ENCODE peak calls at places on chromosomes 11 and 22, in five cellular contexts. One of them, this sample, is unnamed.

GRCh38 chr11:31882951-31883392 is 71.8 kb upstream of the PAX6 start:
- DNase-seq in HepG2: no peak
- DNase-seq in K562: no peak
- DNase-seq in stomach: no peak
- DNase-seq in GM12878: no peak
- DNase-seq in this sample: no peak

GRCh38 chr11:109877043-109877442 is 216.1 kb upstream of the ZC3H12C start:
- DNase-seq in HepG2: no peak
- DNase-seq in K562: no peak
- DNase-seq in stomach: no peak
- DNase-seq in GM12878: no peak
- DNase-seq in this sample: no peak

GRCh38 chr11:113562981-113563461 is 87.8 kb upstream of the DRD2 start:
- DNase-seq in HepG2: no peak
- DNase-seq in K562: no peak
- DNase-seq in stomach: no peak
- DNase-seq in GM12878: no peak
- DNase-seq in this sample: no peak

GRCh38 chr11:68043349-68044144 is 4.7 kb downstream of the TCIRG1 start:
- DNase-seq in HepG2: no peak
- DNase-seq in K562: peak
- DNase-seq in stomach: no peak
- DNase-seq in GM12878: no peak
- DNase-seq in this sample: peak

GRCh38 chr22:48819232-48819631 is 1008.4 kb downstream of the BRD1 start:
- DNase-seq in HepG2: no peak
- DNase-seq in K562: no peak
- DNase-seq in stomach: no peak
- DNase-seq in GM12878: no peak
- DNase-seq in this sample: peak

GRCh38 chr11:132886335-132886734 is 646.0 kb downstream of the OPCML start:
- DNase-seq in HepG2: no peak
- DNase-seq in K562: no peak
- DNase-seq in stomach: no peak
- DNase-seq in GM12878: no peak
- DNase-seq in this sample: no peak

GRCh38 chr22:50702821-50703725 is 30.4 kb downstream of the SHANK3 start:
- DNase-seq in HepG2: no peak
- DNase-seq in K562: peak
- DNase-seq in stomach: no peak
- DNase-seq in GM12878: no peak
- DNase-seq in this sample: peak

GRCh38 chr11:123536690-123537437 is 106.8 kb downstream of the GRAMD1B start:
- DNase-seq in HepG2: no peak
- DNase-seq in K562: no peak
- DNase-seq in stomach: no peak
- DNase-seq in GM12878: no peak
- DNase-seq in this sample: no peak

GRCh38 chr11:12087075-12087775 is 23.2 kb upstream of the MICAL2 start:
- DNase-seq in HepG2: no peak
- DNase-seq in K562: peak
- DNase-seq in stomach: no peak
- DNase-seq in GM12878: no peak
- DNase-seq in this sample: peak

GRCh38 chr11:8906629-8907028 is 4.4 kb upstream of the AKIP1 start:
- DNase-seq in HepG2: no peak
- DNase-seq in K562: no peak
- DNase-seq in stomach: no peak
- DNase-seq in GM12878: no peak
- DNase-seq in this sample: no peak
- TF ChIP-seq POLR2AphosphoS5 in HepG2: no peak
- TF ChIP-seq POLR2AphosphoS5 in K562: no peak
- TF ChIP-seq POLR2AphosphoS5 in stomach: no peak
- TF ChIP-seq POLR2AphosphoS5 in GM12878: no peak
- TF ChIP-seq POLR2AphosphoS5 in this sample: no peak

GRCh38 chr11:6234314-6235031 is at the start of gene FHIP1B:
- DNase-seq in HepG2: peak
- DNase-seq in K562: peak
- DNase-seq in stomach: peak
- DNase-seq in GM12878: peak
- DNase-seq in this sample: peak
- TF ChIP-seq POLR2A in HepG2: no peak
- TF ChIP-seq POLR2A in K562: peak
- TF ChIP-seq POLR2A in stomach: no peak
- TF ChIP-seq POLR2A in GM12878: peak
- TF ChIP-seq POLR2A in this sample: peak

GRCh38 chr11:108324587-108324986 is 101.7 kb downstream of the ATM start:
- DNase-seq in HepG2: no peak
- DNase-seq in K562: no peak
- DNase-seq in stomach: no peak
- DNase-seq in GM12878: no peak
- DNase-seq in this sample: no peak
- TF ChIP-seq POLR2AphosphoS5 in HepG2: no peak
- TF ChIP-seq POLR2AphosphoS5 in K562: no peak
- TF ChIP-seq POLR2AphosphoS5 in stomach: no peak
- TF ChIP-seq POLR2AphosphoS5 in GM12878: no peak
- TF ChIP-seq POLR2AphosphoS5 in this sample: no peak

GRCh38 chr11:100095809-100096208 is 591.3 kb upstream of the ARHGAP42 start:
- DNase-seq in HepG2: no peak
- DNase-seq in K562: no peak
- DNase-seq in stomach: no peak
- DNase-seq in GM12878: no peak
- DNase-seq in this sample: no peak

GRCh38 chr11:100094121-100094865 is 592.8 kb upstream of the ARHGAP42 start:
- DNase-seq in HepG2: no peak
- DNase-seq in K562: no peak
- DNase-seq in stomach: no peak
- DNase-seq in GM12878: no peak
- DNase-seq in this sample: no peak

GRCh38 chr11:100098560-100098959 is 588.5 kb upstream of the ARHGAP42 start:
- DNase-seq in HepG2: no peak
- DNase-seq in K562: no peak
- DNase-seq in stomach: no peak
- DNase-seq in GM12878: no peak
- DNase-seq in this sample: no peak
- TF ChIP-seq POLR2A in HepG2: no peak
- TF ChIP-seq POLR2A in K562: no peak
- TF ChIP-seq POLR2A in stomach: no peak
- TF ChIP-seq POLR2A in GM12878: no peak
- TF ChIP-seq POLR2A in this sample: no peak

DNA sequence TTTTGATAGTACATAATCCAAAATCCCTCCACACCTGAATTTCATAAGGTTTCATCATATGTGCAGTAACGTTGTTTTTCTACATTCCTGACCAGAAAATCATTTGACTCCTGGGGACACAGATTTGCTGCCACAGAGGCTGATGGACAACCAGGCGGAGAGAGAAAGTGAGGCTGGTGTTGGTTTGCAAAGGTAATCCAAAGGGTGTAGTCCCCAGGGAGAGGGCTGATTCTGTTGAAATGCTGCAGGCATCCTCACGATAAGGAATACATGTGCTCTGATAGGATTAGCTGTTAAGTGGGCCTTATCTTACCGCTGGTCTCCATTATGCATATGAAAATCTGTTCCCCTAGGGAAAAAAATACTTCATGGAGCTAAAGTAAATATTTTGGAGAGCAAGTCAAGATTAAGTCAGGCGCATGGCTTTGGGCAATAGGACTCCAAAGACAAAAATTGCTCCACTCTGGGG is 8.1 kb downstream of the APOL6 start:
- DNase-seq in HepG2: no peak
- DNase-seq in K562: no peak
- DNase-seq in stomach: no peak
- DNase-seq in GM12878: no peak
- DNase-seq in this sample: no peak
- TF ChIP-seq POLR2AphosphoS5 in HepG2: no peak
- TF ChIP-seq POLR2AphosphoS5 in K562: no peak
- TF ChIP-seq POLR2AphosphoS5 in stomach: no peak
- TF ChIP-seq POLR2AphosphoS5 in GM12878: no peak
- TF ChIP-seq POLR2AphosphoS5 in this sample: no peak

GRCh38 chr11:13214276-13214865 is 63.2 kb upstream of the BMAL1 start:
- DNase-seq in HepG2: no peak
- DNase-seq in K562: no peak
- DNase-seq in stomach: no peak
- DNase-seq in GM12878: no peak
- DNase-seq in this sample: no peak

GRCh38 chr11:13220148-13220547 is 57.4 kb upstream of the BMAL1 start:
- DNase-seq in HepG2: no peak
- DNase-seq in K562: no peak
- DNase-seq in stomach: no peak
- DNase-seq in GM12878: no peak
- DNase-seq in this sample: no peak

GRCh38 chr11:13221722-13222121 is 55.9 kb upstream of the BMAL1 start:
- DNase-seq in HepG2: no peak
- DNase-seq in K562: no peak
- DNase-seq in stomach: no peak
- DNase-seq in GM12878: no peak
- DNase-seq in this sample: no peak

GRCh38 chr11:13215157-13215556 is 62.4 kb upstream of the BMAL1 start:
- DNase-seq in HepG2: no peak
- DNase-seq in K562: no peak
- DNase-seq in stomach: no peak
- DNase-seq in GM12878: no peak
- DNase-seq in this sample: no peak

DNA sequence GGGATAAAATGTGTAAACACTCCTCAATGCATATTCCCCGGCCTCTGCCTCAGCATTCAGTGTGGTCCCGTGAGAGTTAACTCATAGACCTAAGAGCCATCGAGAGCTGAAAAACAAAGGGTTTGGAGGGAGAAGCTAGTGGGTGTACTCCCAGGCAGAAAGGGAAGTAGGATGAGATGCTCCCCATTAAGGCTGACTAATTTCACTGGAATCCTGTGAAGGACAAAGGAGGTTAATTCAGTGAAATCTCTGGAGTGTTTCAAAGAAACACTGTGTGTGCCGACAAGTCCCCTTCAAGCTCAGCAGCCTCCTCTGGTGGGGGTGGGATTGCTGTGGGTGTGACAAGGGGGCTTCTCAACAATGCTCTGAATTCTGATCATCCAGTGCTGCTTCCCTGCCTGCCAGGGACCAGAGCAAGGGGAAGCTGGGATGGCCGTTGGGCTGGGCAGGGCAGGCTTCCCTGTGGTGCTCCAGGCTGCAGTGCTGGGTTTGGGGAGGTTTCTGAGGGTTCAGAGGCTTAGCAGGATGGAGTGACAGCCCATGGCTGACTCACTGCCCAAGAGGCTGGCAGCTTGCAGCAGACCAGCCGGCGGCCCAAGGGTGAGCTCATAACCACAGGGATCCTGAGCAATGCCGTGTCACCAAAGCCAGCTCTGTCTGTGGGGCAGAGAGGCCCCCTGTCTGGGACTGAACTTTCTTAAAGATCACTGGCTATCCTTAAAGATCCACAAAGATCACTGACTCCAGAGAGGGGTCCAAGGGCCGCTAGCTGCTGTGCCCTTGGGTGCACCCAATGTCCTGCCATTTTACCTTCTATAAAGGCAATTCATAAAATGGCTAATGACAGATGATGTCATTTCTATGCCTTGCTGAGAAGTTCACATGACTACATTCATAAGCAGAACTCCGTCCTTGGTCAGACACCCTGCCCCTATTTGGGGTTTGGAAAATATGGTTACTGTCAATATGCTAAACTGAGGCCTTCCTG is 61.3 kb upstream of the BMAL1 start:
- DNase-seq in HepG2: peak
- DNase-seq in K562: no peak
- DNase-seq in stomach: no peak
- DNase-seq in GM12878: no peak
- DNase-seq in this sample: no peak
- TF ChIP-seq POLR2A in HepG2: no peak
- TF ChIP-seq POLR2A in K562: no peak
- TF ChIP-seq POLR2A in stomach: no peak
- TF ChIP-seq POLR2A in GM12878: no peak
- TF ChIP-seq POLR2A in this sample: no peak

GRCh38 chr11:8256271-8257002 is 7.2 kb downstream of the LMO1 start:
- DNase-seq in HepG2: no peak
- DNase-seq in K562: no peak
- DNase-seq in stomach: no peak
- DNase-seq in GM12878: no peak
- DNase-seq in this sample: peak
- TF ChIP-seq POLR2AphosphoS5 in HepG2: no peak
- TF ChIP-seq POLR2AphosphoS5 in K562: no peak
- TF ChIP-seq POLR2AphosphoS5 in stomach: no peak
- TF ChIP-seq POLR2AphosphoS5 in GM12878: no peak
- TF ChIP-seq POLR2AphosphoS5 in this sample: no peak

GRCh38 chr11:61962213-61963015 is 5.0 kb downstream of the FTH1 start:
- DNase-seq in HepG2: no peak
- DNase-seq in K562: no peak
- DNase-seq in stomach: no peak
- DNase-seq in GM12878: no peak
- DNase-seq in this sample: peak

GRCh38 chr11:61964941-61965282 is 2.5 kb downstream of the FTH1 start:
- DNase-seq in HepG2: no peak
- DNase-seq in K562: no peak
- DNase-seq in stomach: no peak
- DNase-seq in GM12878: no peak
- DNase-seq in this sample: no peak

GRCh38 chr11:61963016-61963281 is 4.5 kb downstream of the FTH1 start:
- DNase-seq in HepG2: no peak
- DNase-seq in K562: peak
- DNase-seq in stomach: no peak
- DNase-seq in GM12878: no peak
- DNase-seq in this sample: peak

GRCh38 chr11:61961570-61962212 is 5.7 kb downstream of the FTH1 start:
- DNase-seq in HepG2: peak
- DNase-seq in K562: no peak
- DNase-seq in stomach: peak
- DNase-seq in GM12878: no peak
- DNase-seq in this sample: peak

GRCh38 chr11:61963282-61964057 is 4.0 kb downstream of the FTH1 start:
- DNase-seq in HepG2: no peak
- DNase-seq in K562: no peak
- DNase-seq in stomach: no peak
- DNase-seq in GM12878: peak
- DNase-seq in this sample: peak
- TF ChIP-seq POLR2A in HepG2: peak
- TF ChIP-seq POLR2A in K562: peak
- TF ChIP-seq POLR2A in stomach: no peak
- TF ChIP-seq POLR2A in GM12878: peak
- TF ChIP-seq POLR2A in this sample: peak